ENCODE peak calls at places on chromosomes 3 and 15, in eight cellular contexts. G is GM23248, Z is fibroblast of lung, B is MM.1S, K is GM23338, L is mammary epithelial cell, D is PC-9, E is astrocyte. A is an unnamed sample.

GRCh38 chr3:111112913-111113312 is 41.3 kb downstream of the NECTIN3 start:
- DNase-seq in E (peak), L (no peak), K (no peak), B (no peak), D (no peak), Z (peak), G (peak), A (no peak)

GRCh38 chr3:10162147-10162546 is 2.6 kb upstream of the IRAK2 start:
- DNase-seq in K (no peak), D (no peak), G (no peak), L (no peak), B (no peak), E (no peak), Z (no peak), A (no peak)

GRCh38 chr15:64667736-64668161 is 107.6 kb downstream of the RBPMS2 start:
- DNase-seq in Z (peak), K (peak), B (no peak), E (peak), L (no peak), D (no peak), G (peak), A (no peak)

GRCh38 chr15:58864602-58865419 is 68.7 kb downstream of the SLTM start:
- DNase-seq in Z (peak), E (no peak), K (peak), D (peak), L (no peak), G (peak), B (no peak), A (peak)

GRCh38 chr3:60017631-60018030 is 967.8 kb upstream of the CFAP20DC start:
- DNase-seq in K (no peak), E (peak), B (peak), G (peak), D (peak), L (peak), Z (peak), A (no peak)

GRCh38 chr3:190614466-190615384 is 100.8 kb downstream of the IL1RAP start:
- DNase-seq in D (no peak), K (no peak), B (no peak), L (no peak), G (no peak), Z (no peak), E (no peak), A (no peak)

GRCh38 chr15:33851079-33851478 is 117.2 kb upstream of the CHRM5 start:
- DNase-seq in L (no peak), K (no peak), D (no peak), B (no peak), E (no peak), G (no peak), Z (no peak), A (no peak)

GRCh38 chr15:68644088-68644904 is 65.5 kb downstream of the CORO2B start:
- DNase-seq in D (no peak), K (no peak), E (peak), Z (peak), L (peak), G (peak), B (no peak), A (no peak)

GRCh38 chr15:87976552-87976951 is 280.0 kb downstream of the NTRK3 start:
- DNase-seq in G (no peak), E (no peak), K (no peak), D (no peak), B (no peak), L (no peak), Z (no peak), A (no peak)

GRCh38 chr3:22928716-22929115 is 274.4 kb upstream of the UBE2E2 start:
- DNase-seq in L (no peak), K (no peak), Z (no peak), B (no peak), G (no peak), D (no peak), E (no peak), A (no peak)

GRCh38 chr3:142857056-142857455 is 31.8 kb downstream of the PCOLCE2 start:
- DNase-seq in G (peak), K (peak), Z (no peak), B (no peak), D (no peak), L (peak), E (no peak), A (no peak)

GRCh38 chr3:158808697-158809096 is 6.8 kb downstream of the MFSD1 start:
- DNase-seq in Z (peak), G (peak), E (peak), K (no peak), L (peak), D (no peak), B (peak), A (no peak)

GRCh38 chr15:65212097-65212496 is 824 bp upstream of the CILP start:
- DNase-seq in D (no peak), G (peak), K (peak), E (no peak), L (no peak), Z (no peak), B (no peak), A (peak)

GRCh38 chr3:65350786-65351476 is 663.1 kb upstream of the ADAMTS9 start:
- DNase-seq in Z (no peak), K (no peak), E (no peak), D (no peak), G (no peak), B (no peak), L (no peak), A (no peak)

GRCh38 chr15:42692536-42692935 is 44.4 kb downstream of the CDAN1 start:
- DNase-seq in B (no peak), K (no peak), D (no peak), L (no peak), G (no peak), E (no peak), Z (no peak), A (no peak)

GRCh38 chr15:76274226-76274625 is 37.0 kb downstream of the ETFA start:
- DNase-seq in K (no peak), D (no peak), E (peak), G (peak), Z (peak), B (no peak), L (no peak), A (no peak)

GRCh38 chr3:188830955-188831354 is 340.8 kb upstream of the TPRG1 start:
- DNase-seq in L (no peak), E (no peak), B (no peak), Z (no peak), K (peak), G (peak), D (no peak), A (no peak)

GRCh38 chr3:46484911-46485696 is 12.7 kb upstream of the RTP3 start:
- DNase-seq in D (peak), E (no peak), B (no peak), G (no peak), Z (no peak), K (no peak), L (no peak), A (no peak)

GRCh38 chr3:56977561-56977889 is 82.9 kb upstream of the SPATA12 start:
- DNase-seq in Z (no peak), E (no peak), L (no peak), K (no peak), B (no peak), G (no peak), D (no peak), A (no peak)

GRCh38 chr3:106827515-106828213 is 549.6 kb upstream of the CCDC54 start:
- DNase-seq in D (no peak), L (peak), Z (peak), G (peak), B (no peak), K (peak), E (peak), A (no peak)
- TF ChIP-seq EZH2 in D (no peak), L (no peak), Z (no peak), G (no peak), B (no peak), K (no peak), E (no peak), A (no peak)

GRCh38 chr3:170473358-170473757 is 54.7 kb downstream of the CLDN11 start:
- DNase-seq in G (no peak), B (no peak), E (no peak), Z (no peak), K (no peak), L (no peak), D (no peak), A (peak)
- TF ChIP-seq EZH2 in G (no peak), B (no peak), E (no peak), Z (no peak), K (no peak), L (no peak), D (no peak), A (no peak)

GRCh38 chr3:23944007-23944760 is 902 bp upstream of the NR1D2 start:
- DNase-seq in D (no peak), K (no peak), Z (no peak), B (no peak), G (no peak), E (no peak), L (no peak), A (no peak)
- TF ChIP-seq EZH2 in D (no peak), K (no peak), Z (peak), B (no peak), G (no peak), E (no peak), L (no peak), A (no peak)

GRCh38 chr3:185900228-185900627 is 37.6 kb downstream of the TRA2B start:
- DNase-seq in B (peak), Z (peak), K (no peak), L (peak), D (peak), E (peak), G (peak), A (no peak)
- TF ChIP-seq EZH2 in B (no peak), Z (no peak), K (no peak), L (no peak), D (no peak), E (no peak), G (no peak), A (no peak)

GRCh38 chr3:27728195-27729087 is 6.3 kb upstream of the EOMES start:
- DNase-seq in G (peak), K (peak), Z (no peak), L (no peak), B (no peak), D (no peak), E (no peak), A (no peak)
- TF ChIP-seq EZH2 in G (peak), K (peak), Z (peak), L (no peak), B (no peak), D (no peak), E (peak), A (no peak)